ENCODE peak calls at places on chromosomes 2 and 18, in eight cellular contexts. A, K, N, P, U, E, S and Q are unnamed samples.

GRCh38 chr2:159218389-159218788 is 68.1 kb downstream of the WDSUB1 start:
- DNase-seq in P (no peak), S (no peak), A (no peak), E (no peak), K (no peak), N (no peak), U (no peak), Q (no peak)

GRCh38 chr2:63078852-63079606 is 28.4 kb downstream of the OTX1 start:
- DNase-seq in P (no peak), N (peak; percentile 17), U (no peak), E (peak; percentile 49), S (peak; percentile 53), K (no peak), A (no peak), Q (no peak)

GRCh38 chr2:239767016-239767905 is 257.9 kb downstream of the NDUFA10 start:
- DNase-seq in N (no peak), P (peak; percentile 56), E (no peak), A (no peak), K (no peak), S (no peak), U (no peak), Q (peak; percentile 31)

GRCh38 chr2:149119358-149119757 is 80.9 kb downstream of the LYPD6B start:
- DNase-seq in U (no peak), E (peak; percentile 33), N (no peak), A (no peak), K (no peak), S (no peak), P (no peak), Q (no peak)

GRCh38 chr2:230602562-230603230 is 109.9 kb upstream of the CAB39 start:
- DNase-seq in A (no peak), U (no peak), K (no peak), P (no peak), N (no peak), E (peak; percentile 40), S (no peak), Q (no peak)

GRCh38 chr2:242032780-242033656 is 163.5 kb downstream of the RTP5 start:
- DNase-seq in S (no peak), E (no peak), A (no peak), P (no peak), N (no peak), K (no peak), U (no peak), Q (peak; percentile 29)

GRCh38 chr2:48699377-48699951 is 56.1 kb downstream of the LHCGR start:
- DNase-seq in N (peak; percentile 52), E (no peak), A (peak; percentile 62), S (peak; percentile 58), U (no peak), K (no peak), P (no peak), Q (no peak)

GRCh38 chr2:226495466-226496161 is 304.0 kb downstream of the IRS1 start:
- DNase-seq in E (no peak), U (no peak), A (no peak), P (no peak), S (no peak), N (no peak), K (no peak), Q (no peak)

GRCh38 chr2:21072477-21073242 is 28.8 kb upstream of the APOB start:
- DNase-seq in N (no peak), U (no peak), P (no peak), E (no peak), S (no peak), K (no peak), A (no peak), Q (no peak)

GRCh38 chr2:134819334-134819733 is 19.1 kb upstream of the ACMSD start:
- DNase-seq in A (peak; percentile 20), S (peak; percentile 54), P (no peak), K (peak; percentile 11), N (peak; percentile 69), E (no peak), U (no peak), Q (no peak)

GRCh38 chr2:121599963-121600651 is 49.2 kb downstream of the CLASP1 start:
- DNase-seq in U (no peak), A (peak; percentile 46), P (no peak), N (no peak), E (no peak), K (no peak), S (no peak), Q (no peak)

GRCh38 chr2:84844141-84844540 is 36.7 kb downstream of the TRABD2A start:
- DNase-seq in N (no peak), A (no peak), S (no peak), E (no peak), U (no peak), P (no peak), K (no peak), Q (no peak)

GRCh38 chr2:197433770-197434438 is 924 bp downstream of the SF3B1 start:
- DNase-seq in E (peak; percentile 5), A (peak; percentile 29), K (no peak), S (no peak), U (no peak), P (no peak), N (peak; percentile 17), Q (no peak)

GRCh38 chr2:144357623-144358400 is 162.1 kb downstream of the ZEB2 start:
- DNase-seq in S (peak; percentile 99), P (no peak), U (no peak), K (peak; percentile 88), E (no peak), A (peak; percentile 99), N (peak; percentile 99), Q (no peak)

GRCh38 chr18:9516437-9517064 is 41.2 kb downstream of the RALBP1 start:
- DNase-seq in K (no peak), E (peak; percentile 22), S (no peak), U (no peak), P (no peak), N (peak; percentile 59), A (peak; percentile 60), Q (no peak)

GRCh38 chr2:45681675-45682074 is 30.2 kb downstream of the PRKCE start:
- DNase-seq in K (peak; percentile 44), A (peak; percentile 91), E (peak; percentile 92), S (peak; percentile 79), P (no peak), U (peak; percentile 26), N (peak; percentile 94), Q (no peak)

GRCh38 chr18:31555971-31556747 is 35.5 kb upstream of the TTR start:
- DNase-seq in E (peak; percentile 77), N (peak; percentile 76), U (no peak), K (peak; percentile 25), P (no peak), A (peak; percentile 76), S (peak; percentile 41), Q (no peak)

GRCh38 chr2:86786001-86786536 is 4.6 kb downstream of the CD8A start:
- DNase-seq in P (no peak), K (no peak), E (peak; percentile 20), A (no peak), S (no peak), U (no peak), N (no peak), Q (no peak)

GRCh38 chr18:12934454-12935071 is 13.2 kb upstream of the SEH1L start:
- DNase-seq in P (peak; percentile 95), K (peak; percentile 42), U (peak; percentile 69), A (peak; percentile 82), E (peak; percentile 77), N (peak; percentile 83), S (peak; percentile 25), Q (no peak)

GRCh38 chr2:82198809-82199492 is 1894.4 kb upstream of the LRRTM1 start:
- DNase-seq in A (no peak), E (no peak), N (no peak), P (no peak), U (no peak), S (no peak), K (no peak), Q (no peak)

GRCh38 chr2:162379719-162380580 is 36.0 kb downstream of the GCA start:
- DNase-seq in E (peak; percentile 55), P (no peak), S (no peak), K (no peak), N (no peak), A (no peak), U (no peak), Q (no peak)
- H3K4me3 ChIP-seq in E (no peak overlapping the region), P (no peak overlapping the region), S (no peak overlapping the region), K (no peak overlapping the region), N (no peak overlapping the region), A (no peak overlapping the region), U (no peak overlapping the region), Q (no peak overlapping the region)

DNA sequence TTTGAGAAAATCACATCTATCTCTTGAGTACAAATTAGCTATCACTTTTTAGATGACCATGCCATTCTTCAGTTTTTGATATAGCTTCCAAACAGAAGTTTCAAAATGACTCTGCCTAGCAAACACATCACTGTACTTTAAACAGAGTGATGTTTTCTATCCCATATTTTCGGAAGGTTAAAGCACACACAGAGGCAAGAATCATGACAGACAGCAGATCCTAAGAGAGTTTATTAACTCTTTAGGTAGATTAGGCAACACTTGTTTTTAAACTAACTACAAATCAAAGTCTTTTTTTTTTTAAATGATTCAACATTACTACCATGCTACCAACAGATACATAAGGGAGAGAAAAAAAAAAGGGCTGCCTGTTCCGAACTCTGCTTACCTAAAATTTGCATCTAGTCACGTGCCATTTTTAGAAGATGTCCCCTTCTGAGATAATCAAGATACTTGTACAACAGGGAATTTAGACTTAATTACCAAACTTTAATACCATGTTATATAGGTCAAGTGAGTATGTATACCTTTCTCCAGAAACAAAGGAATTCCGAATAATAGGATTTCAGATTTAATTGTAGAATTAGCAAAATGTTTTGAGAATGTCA is 2.7 kb downstream of the RBMS1 start:
- DNase-seq in A (no peak), U (no peak), P (no peak), K (no peak), E (no peak), S (no peak), N (peak; percentile 7), Q (no peak)
- H3K4me3 ChIP-seq in A (peak overlapping the region; percentile 99), U (peak overlapping the region; percentile 93), P (peak overlapping the region; percentile 75), K (peak overlapping the region; percentile 91), E (no peak overlapping the region), S (peak overlapping the region; percentile 87), N (peak overlapping the region; percentile 77), Q (no peak overlapping the region)

GRCh38 chr2:194380011-194380410 is 1277.0 kb upstream of the SLC39A10 start:
- DNase-seq in P (no peak), S (no peak), A (no peak), E (no peak), U (no peak), K (no peak), N (no peak), Q (no peak)
- H3K4me3 ChIP-seq in P (no peak overlapping the region), S (no peak overlapping the region), A (no peak overlapping the region), E (no peak overlapping the region), U (no peak overlapping the region), K (no peak overlapping the region), N (no peak overlapping the region), Q (no peak overlapping the region)

GRCh38 chr18:44681039-44681595 is 429 bp downstream of the SETBP1 start:
- DNase-seq in N (peak; percentile 22), S (no peak), A (no peak), E (no peak), P (no peak), U (no peak), K (no peak), Q (no peak)

GRCh38 chr18:44682181-44682870 is 1.6 kb downstream of the SETBP1 start:
- DNase-seq in E (no peak), S (no peak), N (no peak), U (peak; percentile 48), K (no peak), P (peak; percentile 75), A (no peak), Q (no peak)

GRCh38 chr18:44680271-44681038 is at the start of gene SETBP1:
- DNase-seq in K (peak; percentile 20), P (peak; percentile 90), U (peak; percentile 60), A (peak; percentile 56), S (peak; percentile 44), E (no peak), N (peak; percentile 68), Q (peak; percentile 74)

GRCh38 chr18:44682871-44683221 is 2.2 kb downstream of the SETBP1 start:
- DNase-seq in N (peak; percentile 16), E (no peak), P (no peak), K (no peak), U (no peak), S (no peak), A (peak; percentile 33), Q (no peak)

GRCh38 chr18:44681611-44682010 is 923 bp downstream of the SETBP1 start:
- DNase-seq in N (no peak), P (no peak), E (no peak), S (no peak), A (peak; percentile 26), K (no peak), U (no peak), Q (no peak)
- H3K4me3 ChIP-seq in N (peak overlapping the region; percentile 11), P (peak overlapping the region; percentile 81), E (no peak overlapping the region), S (peak overlapping the region; percentile 78), A (peak overlapping the region; percentile 88), K (peak overlapping the region; percentile 81), U (peak overlapping the region; percentile 84), Q (peak overlapping the region; percentile 78)